ENCODE peak calls at places on chromosomes 7 and 10, in ten cellular contexts. One of them, this sample, is unnamed.

GRCh38 chr10:68047554-68048327 is 27.3 kb downstream of the HERC4 start:
- DNase-seq in GM23338: no peak
- DNase-seq in vagina: no peak
- DNase-seq in endothelial cell of umbilical vein: no peak
- DNase-seq in transverse colon: no peak
- DNase-seq in spleen: no peak
- DNase-seq in stomach: no peak
- DNase-seq in prostate gland: no peak
- DNase-seq in sigmoid colon: no peak
- DNase-seq in SK-N-SH: no peak
- DNase-seq in this sample: no peak

GRCh38 chr10:72597897-72598296 is 28.0 kb downstream of the MICU1 start:
- DNase-seq in GM23338: no peak
- DNase-seq in vagina: no peak
- DNase-seq in endothelial cell of umbilical vein: no peak
- DNase-seq in transverse colon: no peak
- DNase-seq in spleen: no peak
- DNase-seq in stomach: no peak
- DNase-seq in prostate gland: no peak
- DNase-seq in sigmoid colon: no peak
- DNase-seq in SK-N-SH: no peak
- DNase-seq in this sample: no peak

GRCh38 chr10:118753331-118753730 is 1.4 kb downstream of the CACUL1 start:
- DNase-seq in GM23338: no peak
- DNase-seq in vagina: no peak
- DNase-seq in endothelial cell of umbilical vein: peak; percentile 22
- DNase-seq in transverse colon: no peak
- DNase-seq in spleen: no peak
- DNase-seq in stomach: no peak
- DNase-seq in prostate gland: no peak
- DNase-seq in sigmoid colon: no peak
- DNase-seq in SK-N-SH: no peak
- DNase-seq in this sample: no peak

GRCh38 chr10:154348-154747 is 19.1 kb downstream of the ZMYND11 start:
- DNase-seq in GM23338: no peak
- DNase-seq in vagina: no peak
- DNase-seq in endothelial cell of umbilical vein: no peak
- DNase-seq in transverse colon: no peak
- DNase-seq in spleen: no peak
- DNase-seq in stomach: no peak
- DNase-seq in prostate gland: no peak
- DNase-seq in sigmoid colon: no peak
- DNase-seq in SK-N-SH: no peak
- DNase-seq in this sample: no peak

GRCh38 chr10:73625004-73625883 is 16.0 kb downstream of the MYOZ1 start:
- DNase-seq in GM23338: peak; percentile 85
- DNase-seq in vagina: no peak
- DNase-seq in endothelial cell of umbilical vein: peak; percentile 47
- DNase-seq in transverse colon: peak; percentile 32
- DNase-seq in spleen: peak; percentile 84
- DNase-seq in stomach: no peak
- DNase-seq in prostate gland: peak; percentile 27
- DNase-seq in sigmoid colon: peak; percentile 72
- DNase-seq in SK-N-SH: peak; percentile 73
- DNase-seq in this sample: no peak

GRCh38 chr7:96151889-96152288 is 170.0 kb downstream of the SLC25A13 start:
- DNase-seq in GM23338: no peak
- DNase-seq in vagina: no peak
- DNase-seq in endothelial cell of umbilical vein: no peak
- DNase-seq in transverse colon: no peak
- DNase-seq in spleen: no peak
- DNase-seq in stomach: peak; percentile 34
- DNase-seq in prostate gland: no peak
- DNase-seq in sigmoid colon: no peak
- DNase-seq in SK-N-SH: no peak
- DNase-seq in this sample: no peak

GRCh38 chr7:149524399-149524798 is 26.8 kb upstream of the ZNF746 start:
- DNase-seq in GM23338: no peak
- DNase-seq in vagina: no peak
- DNase-seq in endothelial cell of umbilical vein: no peak
- DNase-seq in transverse colon: no peak
- DNase-seq in spleen: no peak
- DNase-seq in stomach: no peak
- DNase-seq in prostate gland: no peak
- DNase-seq in sigmoid colon: no peak
- DNase-seq in SK-N-SH: no peak
- DNase-seq in this sample: no peak

GRCh38 chr7:130341882-130342281 is 2.7 kb upstream of the CPA5 start:
- DNase-seq in GM23338: no peak
- DNase-seq in vagina: no peak
- DNase-seq in endothelial cell of umbilical vein: no peak
- DNase-seq in transverse colon: no peak
- DNase-seq in spleen: no peak
- DNase-seq in stomach: no peak
- DNase-seq in prostate gland: no peak
- DNase-seq in sigmoid colon: no peak
- DNase-seq in SK-N-SH: no peak
- DNase-seq in this sample: no peak

GRCh38 chr10:113035724-113036312 is 85.8 kb downstream of the TCF7L2 start:
- DNase-seq in GM23338: no peak
- DNase-seq in vagina: no peak
- DNase-seq in endothelial cell of umbilical vein: peak; percentile 59
- DNase-seq in transverse colon: peak; percentile 31
- DNase-seq in spleen: no peak
- DNase-seq in stomach: peak; percentile 63
- DNase-seq in prostate gland: no peak
- DNase-seq in sigmoid colon: no peak
- DNase-seq in SK-N-SH: no peak
- DNase-seq in this sample: no peak

GRCh38 chr10:79314761-79315601 is 32.3 kb upstream of the PPIF start:
- DNase-seq in GM23338: no peak
- DNase-seq in vagina: no peak
- DNase-seq in endothelial cell of umbilical vein: no peak
- DNase-seq in transverse colon: no peak
- DNase-seq in spleen: peak; percentile 74
- DNase-seq in stomach: no peak
- DNase-seq in prostate gland: no peak
- DNase-seq in sigmoid colon: no peak
- DNase-seq in SK-N-SH: no peak
- DNase-seq in this sample: no peak

GRCh38 chr7:156120552-156120951 is 308.3 kb upstream of the SHH start:
- DNase-seq in GM23338: no peak
- DNase-seq in vagina: no peak
- DNase-seq in endothelial cell of umbilical vein: no peak
- DNase-seq in transverse colon: no peak
- DNase-seq in spleen: no peak
- DNase-seq in stomach: no peak
- DNase-seq in prostate gland: no peak
- DNase-seq in sigmoid colon: no peak
- DNase-seq in SK-N-SH: no peak
- DNase-seq in this sample: no peak

GRCh38 chr10:110455440-110455839 is 42.3 kb upstream of the DUSP5 start:
- DNase-seq in GM23338: no peak
- DNase-seq in vagina: no peak
- DNase-seq in endothelial cell of umbilical vein: no peak
- DNase-seq in transverse colon: no peak
- DNase-seq in spleen: peak; percentile 61
- DNase-seq in stomach: no peak
- DNase-seq in prostate gland: no peak
- DNase-seq in sigmoid colon: peak; percentile 30
- DNase-seq in SK-N-SH: no peak
- DNase-seq in this sample: peak; percentile 29

GRCh38 chr7:129911790-129912189 is 41.0 kb downstream of the UBE2H start:
- DNase-seq in GM23338: no peak
- DNase-seq in vagina: no peak
- DNase-seq in endothelial cell of umbilical vein: no peak
- DNase-seq in transverse colon: no peak
- DNase-seq in spleen: no peak
- DNase-seq in stomach: no peak
- DNase-seq in prostate gland: no peak
- DNase-seq in sigmoid colon: no peak
- DNase-seq in SK-N-SH: no peak
- DNase-seq in this sample: no peak

GRCh38 chr7:2493205-2493604 is 17.0 kb upstream of the GRIFIN start:
- DNase-seq in GM23338: no peak
- DNase-seq in vagina: no peak
- DNase-seq in endothelial cell of umbilical vein: no peak
- DNase-seq in transverse colon: no peak
- DNase-seq in spleen: no peak
- DNase-seq in stomach: no peak
- DNase-seq in prostate gland: no peak
- DNase-seq in sigmoid colon: no peak
- DNase-seq in SK-N-SH: no peak
- DNase-seq in this sample: no peak

GRCh38 chr10:61662794-61663259 is at the start of gene CABCOCO1:
- DNase-seq in GM23338: peak; percentile 86
- DNase-seq in vagina: no peak
- DNase-seq in endothelial cell of umbilical vein: peak; percentile 68
- DNase-seq in transverse colon: peak; percentile 69
- DNase-seq in spleen: peak; percentile 80
- DNase-seq in stomach: peak; percentile 71
- DNase-seq in prostate gland: peak; percentile 67
- DNase-seq in sigmoid colon: peak; percentile 83
- DNase-seq in SK-N-SH: peak; percentile 87
- DNase-seq in this sample: no peak

GRCh38 chr7:50798126-50798525 is 15.4 kb upstream of the GRB10 start:
- DNase-seq in GM23338: no peak
- DNase-seq in vagina: no peak
- DNase-seq in endothelial cell of umbilical vein: no peak
- DNase-seq in transverse colon: no peak
- DNase-seq in spleen: no peak
- DNase-seq in stomach: no peak
- DNase-seq in prostate gland: no peak
- DNase-seq in sigmoid colon: no peak
- DNase-seq in SK-N-SH: no peak
- DNase-seq in this sample: no peak
- TF ChIP-seq CTCF in GM23338: no peak
- TF ChIP-seq CTCF in vagina: no peak
- TF ChIP-seq CTCF in endothelial cell of umbilical vein: no peak
- TF ChIP-seq CTCF in transverse colon: no peak
- TF ChIP-seq CTCF in spleen: no peak
- TF ChIP-seq CTCF in stomach: no peak
- TF ChIP-seq CTCF in prostate gland: no peak
- TF ChIP-seq CTCF in sigmoid colon: no peak
- TF ChIP-seq CTCF in SK-N-SH: no peak
- TF ChIP-seq CTCF in this sample: no peak

GRCh38 chr10:103781329-103782061 is 73.9 kb downstream of the SH3PXD2A start:
- DNase-seq in GM23338: peak; percentile 44
- DNase-seq in vagina: no peak
- DNase-seq in endothelial cell of umbilical vein: peak; percentile 22
- DNase-seq in transverse colon: peak; percentile 67
- DNase-seq in spleen: no peak
- DNase-seq in stomach: no peak
- DNase-seq in prostate gland: no peak
- DNase-seq in sigmoid colon: no peak
- DNase-seq in SK-N-SH: no peak
- DNase-seq in this sample: no peak

GRCh38 chr10:103783686-103784085 is 71.7 kb downstream of the SH3PXD2A start:
- DNase-seq in GM23338: no peak
- DNase-seq in vagina: no peak
- DNase-seq in endothelial cell of umbilical vein: no peak
- DNase-seq in transverse colon: no peak
- DNase-seq in spleen: no peak
- DNase-seq in stomach: no peak
- DNase-seq in prostate gland: no peak
- DNase-seq in sigmoid colon: no peak
- DNase-seq in SK-N-SH: no peak
- DNase-seq in this sample: no peak

GRCh38 chr10:103778358-103779139 is 76.8 kb downstream of the SH3PXD2A start:
- DNase-seq in GM23338: no peak
- DNase-seq in vagina: no peak
- DNase-seq in endothelial cell of umbilical vein: no peak
- DNase-seq in transverse colon: no peak
- DNase-seq in spleen: no peak
- DNase-seq in stomach: no peak
- DNase-seq in prostate gland: no peak
- DNase-seq in sigmoid colon: no peak
- DNase-seq in SK-N-SH: no peak
- DNase-seq in this sample: no peak

GRCh38 chr10:103776878-103777591 is 78.3 kb downstream of the SH3PXD2A start:
- DNase-seq in GM23338: no peak
- DNase-seq in vagina: no peak
- DNase-seq in endothelial cell of umbilical vein: no peak
- DNase-seq in transverse colon: no peak
- DNase-seq in spleen: no peak
- DNase-seq in stomach: no peak
- DNase-seq in prostate gland: no peak
- DNase-seq in sigmoid colon: no peak
- DNase-seq in SK-N-SH: peak; percentile 60
- DNase-seq in this sample: no peak

GRCh38 chr10:103780242-103781149 is 74.9 kb downstream of the SH3PXD2A start:
- DNase-seq in GM23338: no peak
- DNase-seq in vagina: no peak
- DNase-seq in endothelial cell of umbilical vein: no peak
- DNase-seq in transverse colon: no peak
- DNase-seq in spleen: no peak
- DNase-seq in stomach: no peak
- DNase-seq in prostate gland: peak; percentile 52
- DNase-seq in sigmoid colon: no peak
- DNase-seq in SK-N-SH: no peak
- DNase-seq in this sample: no peak
- H3K4me1 ChIP-seq in GM23338: no peaks in the 10 kb centered on the region
- H3K4me1 ChIP-seq in vagina: peaks cover 76% of the 10 kb centered on the region
- H3K4me1 ChIP-seq in endothelial cell of umbilical vein: no peaks in the 10 kb centered on the region
- H3K4me1 ChIP-seq in transverse colon: peaks cover 54% of the 10 kb centered on the region
- H3K4me1 ChIP-seq in spleen: peaks cover 9% of the 10 kb centered on the region
- H3K4me1 ChIP-seq in stomach: peaks cover 23% of the 10 kb centered on the region
- H3K4me1 ChIP-seq in prostate gland: no peaks in the 10 kb centered on the region
- H3K4me1 ChIP-seq in sigmoid colon: peaks cover 40% of the 10 kb centered on the region
- H3K4me1 ChIP-seq in SK-N-SH: peaks cover 41% of the 10 kb centered on the region
- H3K4me1 ChIP-seq in this sample: peaks cover 77% of the 10 kb centered on the region

DNA sequence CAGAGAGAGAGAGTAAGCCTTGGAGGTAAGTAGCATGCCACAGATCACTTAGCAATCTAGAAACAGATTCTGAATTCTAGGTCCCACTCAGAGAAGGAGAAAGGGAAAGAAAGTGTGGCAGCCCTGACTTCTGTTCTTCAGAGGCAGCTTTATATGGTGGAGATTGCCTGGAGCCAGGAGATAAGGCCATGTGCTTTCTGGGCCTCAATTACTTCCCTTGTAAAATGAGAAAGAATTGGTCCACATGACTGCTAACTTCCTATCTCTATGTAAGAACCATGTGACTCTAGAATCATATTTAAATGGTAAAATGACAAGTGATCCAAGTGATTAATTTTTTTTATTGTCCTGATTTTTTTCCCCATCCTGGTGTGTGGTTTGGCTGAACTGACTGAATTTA is 64.1 kb downstream of the HHEX start:
- DNase-seq in GM23338: no peak
- DNase-seq in vagina: no peak
- DNase-seq in endothelial cell of umbilical vein: peak; percentile 54
- DNase-seq in transverse colon: no peak
- DNase-seq in spleen: no peak
- DNase-seq in stomach: no peak
- DNase-seq in prostate gland: no peak
- DNase-seq in sigmoid colon: no peak
- DNase-seq in SK-N-SH: no peak
- DNase-seq in this sample: no peak
- TF ChIP-seq POLR2AphosphoS5 in GM23338: no peak
- TF ChIP-seq POLR2AphosphoS5 in vagina: no peak
- TF ChIP-seq POLR2AphosphoS5 in endothelial cell of umbilical vein: no peak
- TF ChIP-seq POLR2AphosphoS5 in transverse colon: no peak
- TF ChIP-seq POLR2AphosphoS5 in spleen: no peak
- TF ChIP-seq POLR2AphosphoS5 in stomach: no peak
- TF ChIP-seq POLR2AphosphoS5 in prostate gland: no peak
- TF ChIP-seq POLR2AphosphoS5 in sigmoid colon: no peak
- TF ChIP-seq POLR2AphosphoS5 in SK-N-SH: no peak
- TF ChIP-seq POLR2AphosphoS5 in this sample: no peak

GRCh38 chr10:82969405-82969804 is 1094.4 kb downstream of the NRG3 start:
- DNase-seq in GM23338: peak; percentile 36
- DNase-seq in vagina: no peak
- DNase-seq in endothelial cell of umbilical vein: peak; percentile 29
- DNase-seq in transverse colon: no peak
- DNase-seq in spleen: no peak
- DNase-seq in stomach: no peak
- DNase-seq in prostate gland: no peak
- DNase-seq in sigmoid colon: no peak
- DNase-seq in SK-N-SH: peak; percentile 14
- DNase-seq in this sample: no peak
- TF ChIP-seq CTCF in GM23338: peak; percentile 64
- TF ChIP-seq CTCF in vagina: no peak
- TF ChIP-seq CTCF in endothelial cell of umbilical vein: no peak
- TF ChIP-seq CTCF in transverse colon: no peak
- TF ChIP-seq CTCF in spleen: no peak
- TF ChIP-seq CTCF in stomach: no peak
- TF ChIP-seq CTCF in prostate gland: no peak
- TF ChIP-seq CTCF in sigmoid colon: peak; percentile 12
- TF ChIP-seq CTCF in SK-N-SH: peak; percentile 74
- TF ChIP-seq CTCF in this sample: no peak

This sample was measured in suprapubic skin.